ENCODE peak calls at places on chromosomes 16 and 17, in eight cellular contexts. N is suprapubic skin, Z is heart right ventricle, E is GM23338, R is ovary, Y is A549, H is PC-9, M is endodermal cell. P is an unnamed sample.
A peak's percentile ranks its signal among the peaks of the same experiment; 100 is the strongest.

GRCh38 chr17:80216473-80217456 is 3.4 kb downstream of the SGSH start:
- DNase-seq in N (no peak), Z (no peak), E (no peak), R (peak; percentile 21), Y (no peak), H (no peak), M (no peak), P (no peak)

GRCh38 chr17:32349503-32349853 is 479 bp upstream of the ZNF207 start:
- DNase-seq in N (no peak), Z (no peak), E (peak; percentile 27), R (no peak), Y (no peak), H (peak; percentile 7), M (peak; percentile 74), P (peak; percentile 17)

GRCh38 chr16:11721781-11722467 is 20.7 kb downstream of the TXNDC11 start:
- DNase-seq in N (no peak), Z (no peak), E (no peak), R (no peak), Y (no peak), H (no peak), M (no peak), P (no peak)

GRCh38 chr17:28978565-28978964 is 27.2 kb upstream of the PHF12 start:
- DNase-seq in N (no peak), Z (no peak), E (no peak), R (no peak), Y (no peak), H (no peak), M (no peak), P (no peak)

GRCh38 chr17:2083613-2084128 is 28.8 kb downstream of the HIC1 start:
- DNase-seq in N (no peak), Z (no peak), E (no peak), R (no peak), Y (no peak), H (peak; percentile 49), M (no peak), P (no peak)

GRCh38 chr17:19384723-19385391 is 2.1 kb downstream of the MFAP4 start:
- DNase-seq in N (peak; percentile 93), Z (peak; percentile 89), E (peak; percentile 29), R (peak; percentile 97), Y (no peak), H (no peak), M (no peak), P (peak; percentile 94)

GRCh38 chr17:22669721-22670120 is 977.4 kb downstream of the KCNJ18 start:
- DNase-seq in N (no peak), Z (no peak), E (no peak), R (no peak), Y (no peak), H (no peak), M (no peak), P (no peak)

GRCh38 chr16:70767377-70768204 is 33.4 kb downstream of the VAC14 start:
- DNase-seq in N (no peak), Z (no peak), E (no peak), R (no peak), Y (no peak), H (peak; percentile 47), M (no peak), P (no peak)

GRCh38 chr17:15398736-15399331 is 57.4 kb upstream of the TEKT3 start:
- DNase-seq in N (no peak), Z (no peak), E (no peak), R (no peak), Y (no peak), H (no peak), M (peak; percentile 36), P (no peak)

GRCh38 chr17:59761385-59762021 is 54.0 kb downstream of the VMP1 start:
- DNase-seq in N (no peak), Z (no peak), E (peak; percentile 67), R (no peak), Y (no peak), H (peak; percentile 19), M (peak; percentile 63), P (no peak)

GRCh38 chr16:28090646-28091377 is 27.3 kb upstream of the GSG1L start:
- DNase-seq in N (no peak), Z (no peak), E (peak; percentile 94), R (no peak), Y (no peak), H (peak; percentile 75), M (peak; percentile 93), P (no peak)

GRCh38 chr16:15966420-15967222 is 17.2 kb downstream of the ABCC1 start:
- DNase-seq in N (no peak), Z (no peak), E (no peak), R (no peak), Y (peak; percentile 94), H (peak; percentile 83), M (no peak), P (peak; percentile 57)

GRCh38 chr17:64326420-64327054 is 63.5 kb upstream of the TEX2 start:
- DNase-seq in N (peak; percentile 90), Z (peak; percentile 84), E (no peak), R (peak; percentile 59), Y (no peak), H (peak; percentile 97), M (no peak), P (peak; percentile 54)

GRCh38 chr17:77529328-77529650 is 388.5 kb downstream of the SEC14L1 start:
- DNase-seq in N (peak; percentile 35), Z (no peak), E (no peak), R (no peak), Y (no peak), H (no peak), M (no peak), P (no peak)

GRCh38 chr16:23064642-23065041 is 84.6 kb downstream of the USP31 start:
- DNase-seq in N (no peak), Z (no peak), E (no peak), R (no peak), Y (no peak), H (no peak), M (no peak), P (no peak)

GRCh38 chr16:15041260-15042011 is 14.4 kb downstream of the NTAN1 start:
- DNase-seq in N (peak; percentile 88), Z (peak; percentile 82), E (peak; percentile 56), R (peak; percentile 80), Y (no peak), H (peak; percentile 16), M (peak; percentile 76), P (peak; percentile 48)

GRCh38 chr17:77313831-77314230 is 173.1 kb downstream of the SEC14L1 start:
- DNase-seq in N (peak; percentile 40), Z (no peak), E (no peak), R (no peak), Y (no peak), H (no peak), M (peak; percentile 39), P (no peak)

GRCh38 chr16:67674851-67675578 is 8.4 kb downstream of the C16orf86 start:
- DNase-seq in N (no peak), Z (no peak), E (no peak), R (no peak), Y (no peak), H (no peak), M (peak; percentile 44), P (no peak)

GRCh38 chr17:4045477-4045876 is 81.2 kb upstream of the ATP2A3 start:
- DNase-seq in N (no peak), Z (no peak), E (no peak), R (no peak), Y (no peak), H (no peak), M (no peak), P (no peak)

GRCh38 chr17:67672592-67672991 is 45.1 kb upstream of the NOL11 start:
- DNase-seq in N (no peak), Z (no peak), E (no peak), R (no peak), Y (no peak), H (peak; percentile 44), M (no peak), P (no peak)

GRCh38 chr17:40548982-40549680 is 16.1 kb downstream of the CCR7 start:
- DNase-seq in N (peak; percentile 78), Z (no peak), E (no peak), R (no peak), Y (peak; percentile 82), H (peak; percentile 48), M (peak; percentile 51), P (peak; percentile 86)

GRCh38 chr17:49054342-49055092 is 57.3 kb downstream of the IGF2BP1 start:
- DNase-seq in N (no peak), Z (no peak), E (no peak), R (no peak), Y (no peak), H (no peak), M (no peak), P (no peak)
- H3K4me3 ChIP-seq in N (no peak overlapping the region), Z (no peak overlapping the region), E (peak overlapping the region; percentile 29), R (no peak overlapping the region), Y (no peak overlapping the region), H (no peak overlapping the region), M (no peak overlapping the region), P (no peak overlapping the region)

GRCh38 chr17:11996722-11997146 is 541 bp downstream of the ZNF18 start:
- DNase-seq in N (peak; percentile 80), Z (no peak), E (peak; percentile 70), R (no peak), Y (peak; percentile 59), H (no peak), M (no peak), P (peak; percentile 21)
- TF ChIP-seq CTCF in N (peak; percentile 4), Z (no peak), E (no peak), R (no peak), Y (no peak), H (no peak), M (no peak), P (peak; percentile 2)

GRCh38 chr17:48438662-48439061 is 8.6 kb upstream of the SKAP1 start:
- DNase-seq in N (no peak), Z (no peak), E (no peak), R (no peak), Y (no peak), H (no peak), M (no peak), P (no peak)

GRCh38 chr17:48439072-48439471 is 9.1 kb upstream of the SKAP1 start:
- DNase-seq in N (no peak), Z (no peak), E (no peak), R (no peak), Y (no peak), H (no peak), M (no peak), P (no peak)

GRCh38 chr17:48440660-48441059 is 10.6 kb upstream of the SKAP1 start:
- DNase-seq in N (no peak), Z (no peak), E (no peak), R (no peak), Y (no peak), H (no peak), M (no peak), P (no peak)

GRCh38 chr17:48439875-48440505 is 10.0 kb upstream of the SKAP1 start:
- DNase-seq in N (no peak), Z (no peak), E (no peak), R (no peak), Y (no peak), H (no peak), M (no peak), P (no peak)

DNA sequence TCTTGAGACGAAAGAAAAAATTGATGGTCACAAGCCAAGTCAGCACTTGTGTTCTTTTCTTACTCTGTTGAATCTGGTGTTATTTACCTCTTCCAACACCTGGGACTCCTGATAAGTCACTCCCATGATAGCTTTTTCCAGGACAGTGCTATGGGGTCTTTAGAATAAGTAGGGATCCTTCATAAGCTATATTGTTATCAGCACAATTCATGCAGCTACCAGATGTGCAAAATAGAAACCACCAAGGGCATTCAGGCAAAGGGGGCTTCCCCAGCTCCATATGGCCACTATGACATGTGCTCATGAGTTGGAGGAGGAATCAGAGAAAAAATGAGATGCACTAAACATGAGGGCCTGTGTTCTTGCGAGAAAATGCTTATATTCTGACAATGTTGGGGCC is 9.5 kb upstream of the SKAP1 start:
- DNase-seq in N (no peak), Z (no peak), E (no peak), R (no peak), Y (no peak), H (no peak), M (no peak), P (no peak)
- H3K4me1 ChIP-seq in N (no peaks in the 10 kb centered on the region), Z (no peaks in the 10 kb centered on the region), E (no peaks in the 10 kb centered on the region), R (no peaks in the 10 kb centered on the region), Y (no peaks in the 10 kb centered on the region), H (no peaks in the 10 kb centered on the region), M (peaks cover 4% of the 10 kb centered on the region), P (no peaks in the 10 kb centered on the region)

GRCh38 chr17:75941442-75941819 is 589 bp upstream of the FBF1 start:
- DNase-seq in N (peak; percentile 55), Z (no peak), E (no peak), R (no peak), Y (no peak), H (no peak), M (peak; percentile 54), P (no peak)
- H3K4me3 ChIP-seq in N (peak overlapping the region; percentile 71), Z (peak overlapping the region; percentile 54), E (peak overlapping the region; percentile 79), R (peak overlapping the region; percentile 70), Y (peak overlapping the region; percentile 19), H (peak overlapping the region; percentile 89), M (peak overlapping the region; percentile 91), P (no peak overlapping the region)

P was measured in thyroid gland.